ENCODE peak calls at places on chromosomes 5 and 9, in seven cellular contexts. R is stomach, C is OCI-LY7, Z is A549, G is Panc1, D is colonic mucosa, W is uterus. O is an unnamed sample. For H3K4me1, the result is how much of the 10 kb centered on the place peaks cover.

GRCh38 chr9:36996677-36997076 is 37.4 kb downstream of the PAX5 start:
- DNase-seq in R (no peak), C (no peak), Z (no peak), G (no peak), D (no peak), W (no peak), O (no peak)

GRCh38 chr5:139638736-139639618 is 9.2 kb upstream of the CXXC5 start:
- DNase-seq in R (peak), C (peak), Z (no peak), G (no peak), D (peak), W (no peak), O (no peak)

GRCh38 chr9:107784235-107784958 is 294.8 kb upstream of the KLF4 start:
- DNase-seq in R (no peak), C (no peak), Z (peak), G (no peak), D (no peak), W (no peak), O (peak)

GRCh38 chr9:96009690-96010477 is 134.4 kb downstream of the ERCC6L2 start:
- DNase-seq in R (no peak), C (no peak), Z (no peak), G (no peak), D (no peak), W (no peak), O (no peak)

GRCh38 chr9:72703574-72703973 is 182.2 kb downstream of the TMC1 start:
- DNase-seq in R (no peak), C (no peak), Z (no peak), G (no peak), D (no peak), W (no peak), O (no peak)

GRCh38 chr9:125763373-125763772 is 16.2 kb downstream of the PBX3 start:
- DNase-seq in R (no peak), C (no peak), Z (peak), G (no peak), D (no peak), W (no peak), O (no peak)

GRCh38 chr9:19618816-19619215 is 170.0 kb downstream of the SLC24A2 start:
- DNase-seq in R (no peak), C (no peak), Z (no peak), G (no peak), D (no peak), W (no peak), O (no peak)

GRCh38 chr5:94776167-94776566 is 157.7 kb downstream of the SLF1 start:
- DNase-seq in R (no peak), C (no peak), Z (no peak), G (no peak), D (no peak), W (no peak), O (no peak)

GRCh38 chr5:15522141-15522540 is 22.2 kb downstream of the FBXL7 start:
- DNase-seq in R (no peak), C (no peak), Z (no peak), G (no peak), D (no peak), W (no peak), O (no peak)

GRCh38 chr5:57054671-57055070 is 102.7 kb upstream of the MIER3 start:
- DNase-seq in R (no peak), C (no peak), Z (no peak), G (no peak), D (peak), W (no peak), O (no peak)

GRCh38 chr5:89929834-89930233 is 479.7 kb downstream of the CETN3 start:
- DNase-seq in R (no peak), C (no peak), Z (no peak), G (no peak), D (no peak), W (no peak), O (no peak)

GRCh38 chr5:135891804-135892203 is 3.8 kb downstream of the IL9 start:
- DNase-seq in R (no peak), C (peak), Z (no peak), G (no peak), D (no peak), W (no peak), O (no peak)

GRCh38 chr5:116237917-116238502 is 153.2 kb downstream of the COMMD10 start:
- DNase-seq in R (no peak), C (no peak), Z (peak), G (no peak), D (no peak), W (no peak), O (no peak)

GRCh38 chr5:177429248-177430045 is 3.0 kb downstream of the GRK6 start:
- DNase-seq in R (peak), C (peak), Z (no peak), G (no peak), D (peak), W (no peak), O (peak)

GRCh38 chr9:33374634-33375237 is 27.6 kb downstream of the AQP7 start:
- DNase-seq in R (peak), C (peak), Z (peak), G (peak), D (peak), W (peak), O (peak)

GRCh38 chr5:124628721-124629596 is 117.5 kb downstream of the ZNF608 start:
- DNase-seq in R (no peak), C (no peak), Z (peak), G (peak), D (no peak), W (no peak), O (no peak)

GRCh38 chr5:31153523-31153922 is 40.0 kb upstream of the CDH6 start:
- DNase-seq in R (no peak), C (no peak), Z (no peak), G (no peak), D (no peak), W (no peak), O (no peak)

GRCh38 chr5:155024015-155024414 is 10.5 kb downstream of the KIF4B start:
- DNase-seq in R (no peak), C (no peak), Z (peak), G (no peak), D (no peak), W (no peak), O (no peak)

GRCh38 chr5:98296426-98296825 is 477.0 kb upstream of the RGMB start:
- DNase-seq in R (no peak), C (no peak), Z (no peak), G (no peak), D (no peak), W (no peak), O (no peak)

GRCh38 chr5:123875444-123876264 is 363.7 kb downstream of the CSNK1G3 start:
- DNase-seq in R (no peak), C (no peak), Z (peak), G (no peak), D (peak), W (no peak), O (no peak)

GRCh38 chr5:138784590-138784989 is 31.4 kb downstream of the CTNNA1 start:
- DNase-seq in R (no peak), C (no peak), Z (no peak), G (no peak), D (no peak), W (no peak), O (no peak)

GRCh38 chr5:122153230-122153629 is 23.9 kb downstream of the ZNF474 start:
- DNase-seq in R (no peak), C (no peak), Z (no peak), G (no peak), D (no peak), W (no peak), O (no peak)

GRCh38 chr5:122153774-122154173 is 24.4 kb downstream of the ZNF474 start:
- DNase-seq in R (no peak), C (no peak), Z (no peak), G (no peak), D (no peak), W (no peak), O (no peak)

GRCh38 chr5:122154910-122155309 is 25.6 kb downstream of the ZNF474 start:
- DNase-seq in R (no peak), C (no peak), Z (no peak), G (no peak), D (no peak), W (no peak), O (no peak)

GRCh38 chr5:122152266-122152900 is 23.0 kb downstream of the ZNF474 start:
- DNase-seq in R (no peak), C (no peak), Z (no peak), G (no peak), D (no peak), W (no peak), O (no peak)

DNA sequence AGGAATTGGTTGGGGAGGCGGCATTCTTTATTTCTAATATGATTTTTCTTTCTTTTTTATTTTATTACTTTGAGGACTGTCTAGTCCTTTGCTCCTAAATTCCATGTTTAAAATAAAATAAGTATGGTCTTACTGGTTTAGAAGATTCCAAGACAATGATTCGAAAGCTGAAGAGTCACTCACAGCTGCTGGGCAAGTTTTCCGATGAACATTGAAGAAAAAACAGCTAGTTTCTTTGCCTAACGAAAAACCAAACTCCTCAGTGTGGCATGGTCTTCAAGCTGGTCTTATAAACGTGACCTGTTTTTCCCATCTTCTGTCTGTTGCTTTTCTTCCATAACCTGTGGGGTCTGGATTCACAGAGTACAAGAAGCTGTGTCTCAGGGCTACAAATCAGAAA is 25.1 kb downstream of the ZNF474 start:
- DNase-seq in R (no peak), C (no peak), Z (no peak), G (no peak), D (no peak), W (no peak), O (no peak)
- H3K4me3 ChIP-seq in R (no peak), C (no peak), Z (no peak), G (no peak), D (no peak), W (no peak), O (no peak)

GRCh38 chr5:97125125-97125683 is 17.2 kb downstream of the LIX1 start:
- DNase-seq in R (no peak), C (no peak), Z (no peak), G (no peak), D (no peak), W (no peak), O (no peak)
- H3K4me1 ChIP-seq in R (under half), C (under half), Z (under half), G (under half), D (under half), W (under half), O (under half)

DNA sequence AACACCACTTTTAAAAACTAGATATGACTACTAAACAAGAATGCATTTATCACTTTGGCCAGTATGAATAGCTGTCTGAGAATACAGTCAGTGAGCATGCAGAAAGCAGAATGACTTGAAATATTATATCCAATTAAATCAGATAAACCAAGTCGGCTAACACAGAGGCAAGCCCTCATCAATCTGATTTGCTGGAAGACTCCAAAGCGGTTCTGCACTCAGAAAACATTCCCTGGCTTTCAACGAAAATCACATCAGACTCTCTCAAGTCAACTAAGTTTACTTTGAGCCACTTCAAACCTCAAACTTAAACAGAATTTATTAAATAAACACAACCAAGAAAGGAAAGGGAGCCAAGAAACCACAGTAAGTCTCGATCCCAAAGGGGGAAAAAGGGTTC is 1.4 kb downstream of the MYO10 start:
- DNase-seq in R (no peak), C (no peak), Z (no peak), G (no peak), D (no peak), W (no peak), O (no peak)
- TF ChIP-seq CTCF in R (no peak), C (no peak), Z (no peak), G (no peak), D (no peak), W (no peak), O (no peak)

DNA sequence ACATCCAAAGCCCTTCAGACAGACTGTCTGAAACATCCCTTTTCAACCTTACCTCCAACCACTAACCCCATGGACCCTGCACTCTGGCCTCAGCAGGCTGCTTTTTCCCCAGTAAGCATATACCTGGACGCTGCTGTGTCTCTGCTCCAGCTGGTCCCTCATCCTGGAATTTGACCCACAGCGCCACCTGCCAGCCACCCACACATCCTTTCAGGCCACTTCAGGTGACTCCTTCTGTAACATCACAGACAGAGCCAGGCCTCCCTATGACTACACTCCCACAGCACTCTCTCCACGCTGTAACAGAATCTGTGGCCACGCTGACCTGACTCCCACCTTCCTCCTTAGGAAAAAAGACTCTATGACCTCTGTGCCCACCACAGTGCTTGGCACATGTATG is 3.4 kb downstream of the MGAT1 start:
- DNase-seq in R (peak), C (no peak), Z (peak), G (no peak), D (peak), W (no peak), O (peak)
- H3K4me3 ChIP-seq in R (no peak), C (no peak), Z (no peak), G (no peak), D (no peak), W (no peak), O (no peak)

GRCh38 chr5:68225188-68225910 is 9.8 kb downstream of the PIK3R1 start:
- DNase-seq in R (peak), C (no peak), Z (peak), G (no peak), D (peak), W (peak), O (peak)
- H3K4me1 ChIP-seq in R (half or more), C (under half), Z (under half), G (under half), D (under half), W (under half), O (under half)

DNA sequence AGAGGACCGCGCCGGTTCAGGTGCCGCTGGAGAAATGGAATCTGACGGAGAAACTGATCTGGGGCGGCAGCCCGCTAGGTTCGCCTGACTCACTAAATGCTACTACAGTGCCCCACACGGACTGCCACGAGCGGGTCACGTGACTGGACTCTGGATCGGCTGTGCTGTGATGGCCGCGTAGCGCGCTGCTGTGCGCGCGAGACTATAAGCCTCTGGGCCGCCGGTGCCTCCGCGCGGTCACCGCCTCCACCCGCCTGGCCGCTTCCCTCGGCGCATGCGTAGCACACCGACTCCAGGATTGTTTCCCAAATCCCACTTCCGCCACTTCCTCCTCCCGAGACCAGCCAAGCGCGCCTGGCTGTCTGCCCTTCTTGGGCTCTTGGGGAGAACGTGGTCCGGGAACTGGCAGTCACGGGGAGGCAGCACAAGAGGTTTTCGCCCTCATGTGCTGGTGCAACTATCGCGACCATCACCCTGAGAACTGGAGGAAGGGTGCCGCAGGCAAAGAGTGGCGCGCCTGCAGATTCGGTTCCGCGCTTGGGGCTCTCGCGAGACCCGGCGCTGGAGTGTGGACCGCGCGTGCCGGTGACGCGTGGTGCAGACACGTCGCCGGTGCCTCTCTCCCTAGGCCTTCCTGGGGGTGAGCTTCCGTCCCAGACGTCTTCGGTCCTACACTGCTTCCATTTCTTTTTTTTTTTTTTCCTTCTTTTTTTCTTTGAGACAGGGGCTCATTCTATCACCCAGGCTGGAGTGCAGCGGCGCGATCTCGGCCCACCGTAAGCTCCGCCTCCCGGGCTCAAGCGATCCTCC is 35.8 kb upstream of the GLDC start:
- DNase-seq in R (peak), C (peak), Z (peak), G (no peak), D (peak), W (peak), O (peak)
- TF ChIP-seq CTCF in R (no peak), C (no peak), Z (no peak), G (no peak), D (no peak), W (peak), O (no peak)